ENCODE peak calls at places on chromosome 9, in eight cellular contexts. S is fibroblast of lung, R is NT2/D1, A is PC-3, K is IMR-90, B is GM23248, T is adipocyte, F is SK-N-MC. H is an unnamed sample.

GRCh38 chr9:128494108-128494742 is 10.3 kb upstream of the GLE1 start:
- DNase-seq in A (no peak), R (no peak), B (no peak), K (no peak), T (no peak), F (no peak), S (no peak), H (no peak)

GRCh38 chr9:96073531-96074284 is 198.2 kb downstream of the ERCC6L2 start:
- DNase-seq in T (no peak), S (no peak), A (peak; percentile 49), B (no peak), R (no peak), F (no peak), K (no peak), H (no peak)

GRCh38 chr9:93909242-93909616 is 45.9 kb downstream of the BARX1 start:
- DNase-seq in F (no peak), K (no peak), A (no peak), B (no peak), R (no peak), T (no peak), S (no peak), H (no peak)

GRCh38 chr9:128231638-128232568 is 28.7 kb downstream of the DNM1 start:
- DNase-seq in S (no peak), R (no peak), T (no peak), F (no peak), B (peak; percentile 73), A (no peak), K (no peak), H (no peak)

GRCh38 chr9:89759563-89759962 is 154.8 kb downstream of the GADD45G start:
- DNase-seq in T (no peak), B (no peak), A (peak; percentile 14), R (no peak), K (no peak), S (no peak), F (no peak), H (no peak)

GRCh38 chr9:131872006-131872405 is 132.1 kb upstream of the RAPGEF1 start:
- DNase-seq in T (no peak), F (no peak), A (no peak), S (no peak), B (no peak), R (no peak), K (no peak), H (no peak)

GRCh38 chr9:33818832-33819500 is 2.0 kb downstream of the UBE2R2 start:
- DNase-seq in T (peak; percentile 60), B (peak; percentile 84), A (peak; percentile 34), K (peak; percentile 61), R (no peak), S (peak; percentile 63), F (no peak), H (no peak)

GRCh38 chr9:109401169-109401989 is 80.5 kb upstream of the EPB41L4B start:
- DNase-seq in B (peak; percentile 74), R (peak; percentile 77), S (peak; percentile 37), F (no peak), T (peak; percentile 72), A (peak; percentile 80), K (peak; percentile 35), H (peak; percentile 55)

GRCh38 chr9:93320591-93321219 is 130.8 kb upstream of the FAM120A start:
- DNase-seq in A (no peak), T (no peak), S (no peak), F (no peak), K (no peak), R (no peak), B (no peak), H (no peak)

GRCh38 chr9:94807556-94807955 is 81.1 kb downstream of the AOPEP start:
- DNase-seq in T (no peak), S (no peak), A (no peak), F (peak; percentile 16), K (peak; percentile 29), B (no peak), R (no peak), H (no peak)

GRCh38 chr9:136700309-136700708 is 12.1 kb upstream of the DIPK1B start:
- DNase-seq in K (peak; percentile 44), S (peak; percentile 34), R (no peak), T (peak; percentile 53), F (no peak), B (peak; percentile 60), A (peak; percentile 39), H (no peak)

GRCh38 chr9:129319076-129319937 is 141.2 kb upstream of the IER5L start:
- DNase-seq in K (no peak), F (no peak), S (no peak), B (no peak), R (no peak), T (no peak), A (no peak), H (no peak)

GRCh38 chr9:116008278-116008677 is 145.3 kb upstream of the PAPPA start:
- DNase-seq in K (peak; percentile 52), A (peak; percentile 78), S (peak; percentile 71), F (no peak), T (no peak), B (no peak), R (no peak), H (no peak)

GRCh38 chr9:133955821-133956411 is 36.2 kb downstream of the VAV2 start:
- DNase-seq in T (peak; percentile 75), A (no peak), S (peak; percentile 48), R (peak; percentile 25), K (peak; percentile 47), F (no peak), B (peak; percentile 47), H (no peak)

GRCh38 chr9:28378236-28378635 is 805.0 kb upstream of the C9orf72 start:
- DNase-seq in T (no peak), A (no peak), K (no peak), F (peak; percentile 98), S (no peak), B (no peak), R (no peak), H (no peak)

GRCh38 chr9:90053027-90053426 is 448.2 kb downstream of the GADD45G start:
- DNase-seq in B (no peak), K (no peak), F (no peak), A (peak; percentile 9), S (no peak), T (no peak), R (peak; percentile 57), H (peak; percentile 12)

GRCh38 chr9:74498616-74499095 is 1.5 kb downstream of the RORB start:
- DNase-seq in B (peak; percentile 23), F (no peak), A (no peak), T (peak; percentile 1), K (no peak), S (peak; percentile 19), R (no peak), H (peak; percentile 50)
- H3K9ac ChIP-seq in B (no peak overlapping the region), F (no peak overlapping the region), A (no peak overlapping the region), T (peak overlapping the region; percentile 68), K (no peak overlapping the region), S (no peak overlapping the region), R (peak overlapping the region; percentile 77), H (peak overlapping the region; percentile 87)

DNA sequence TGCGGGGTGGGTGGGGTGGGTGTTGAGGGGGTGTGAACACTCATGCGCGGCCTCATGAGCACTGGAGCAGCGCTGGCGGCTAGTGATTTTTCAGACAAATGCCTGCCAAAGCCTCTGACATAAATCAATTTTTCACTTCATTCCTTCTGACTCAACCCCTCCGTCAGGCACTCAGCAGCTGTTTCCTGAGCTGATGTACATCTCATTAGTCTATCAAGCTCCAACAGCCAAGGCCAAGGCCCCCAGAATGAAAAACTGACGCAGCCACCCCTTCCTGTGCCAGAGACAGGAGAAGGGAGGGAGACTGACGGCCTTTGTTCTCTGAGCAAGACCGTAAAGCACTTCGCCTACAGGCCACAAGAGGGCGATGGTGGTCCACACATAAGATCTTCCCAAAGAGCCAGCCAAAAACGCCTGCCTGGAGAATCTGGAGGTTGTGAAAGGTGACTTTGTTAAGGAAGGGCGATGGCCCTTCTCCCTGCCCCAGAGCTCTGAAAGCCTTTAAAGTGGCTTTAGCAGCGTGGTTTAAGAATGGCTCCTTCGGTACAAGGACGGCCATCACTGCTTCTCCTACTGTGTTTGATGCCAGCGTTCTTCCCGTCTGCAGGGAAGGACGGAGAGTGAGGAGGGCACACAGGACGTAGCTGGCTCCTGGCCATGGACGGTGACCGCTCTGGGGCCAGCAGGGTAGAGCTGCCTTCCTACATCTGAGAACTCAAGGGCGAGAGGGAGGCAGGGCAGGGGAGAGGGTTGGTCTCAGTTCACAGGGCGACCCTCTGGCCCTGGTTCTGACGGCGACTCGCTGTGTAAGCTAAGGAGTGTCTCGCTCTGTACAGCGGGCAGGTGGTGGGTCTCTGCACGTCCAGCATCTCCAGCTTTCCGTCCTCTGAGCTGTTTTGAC is 37.1 kb downstream of the ALG2 start:
- DNase-seq in K (peak; percentile 93), S (peak; percentile 90), R (peak; percentile 94), T (peak; percentile 94), F (peak; percentile 63), B (peak; percentile 90), A (peak; percentile 85), H (peak; percentile 77)
- H3K9ac ChIP-seq in K (peak overlapping the region; percentile 7), S (no peak overlapping the region), R (no peak overlapping the region), T (peak overlapping the region; percentile 27), F (no peak overlapping the region), B (no peak overlapping the region), A (no peak overlapping the region), H (no peak overlapping the region)

DNA sequence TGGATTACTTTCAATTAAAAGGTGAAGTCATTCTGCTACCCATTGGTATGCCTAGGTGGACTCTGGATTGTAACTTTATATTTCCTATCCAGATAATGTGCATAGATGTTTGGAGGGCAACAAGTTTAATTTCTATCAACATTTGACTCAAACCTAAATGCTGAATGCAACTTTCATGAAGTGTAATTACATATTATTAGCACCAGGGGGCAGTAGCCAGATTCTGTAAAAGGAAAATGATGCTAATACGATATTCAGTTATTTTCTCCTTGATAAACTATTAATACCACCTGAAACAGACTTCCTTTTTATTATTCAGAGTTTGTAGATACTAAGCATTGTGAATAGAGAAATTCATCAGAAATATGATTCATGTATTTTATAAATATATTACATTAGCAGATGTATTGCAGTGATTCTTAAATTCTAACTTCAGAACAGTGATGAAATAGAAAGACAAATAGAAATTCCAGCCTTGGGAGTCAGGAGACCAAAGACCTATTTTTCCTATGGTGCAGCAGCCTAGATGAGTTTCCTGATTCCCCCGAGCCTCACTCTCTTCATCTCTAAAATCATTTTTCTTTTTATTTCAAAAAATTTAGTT is 148.1 kb downstream of the CAAP1 start:
- DNase-seq in F (peak; percentile 22), T (peak; percentile 71), R (no peak), S (peak; percentile 15), K (peak; percentile 38), A (peak; percentile 38), B (peak; percentile 41), H (no peak)
- H3K9ac ChIP-seq in F (no peak overlapping the region), T (no peak overlapping the region), R (no peak overlapping the region), S (no peak overlapping the region), K (no peak overlapping the region), A (no peak overlapping the region), B (no peak overlapping the region), H (no peak overlapping the region)

DNA sequence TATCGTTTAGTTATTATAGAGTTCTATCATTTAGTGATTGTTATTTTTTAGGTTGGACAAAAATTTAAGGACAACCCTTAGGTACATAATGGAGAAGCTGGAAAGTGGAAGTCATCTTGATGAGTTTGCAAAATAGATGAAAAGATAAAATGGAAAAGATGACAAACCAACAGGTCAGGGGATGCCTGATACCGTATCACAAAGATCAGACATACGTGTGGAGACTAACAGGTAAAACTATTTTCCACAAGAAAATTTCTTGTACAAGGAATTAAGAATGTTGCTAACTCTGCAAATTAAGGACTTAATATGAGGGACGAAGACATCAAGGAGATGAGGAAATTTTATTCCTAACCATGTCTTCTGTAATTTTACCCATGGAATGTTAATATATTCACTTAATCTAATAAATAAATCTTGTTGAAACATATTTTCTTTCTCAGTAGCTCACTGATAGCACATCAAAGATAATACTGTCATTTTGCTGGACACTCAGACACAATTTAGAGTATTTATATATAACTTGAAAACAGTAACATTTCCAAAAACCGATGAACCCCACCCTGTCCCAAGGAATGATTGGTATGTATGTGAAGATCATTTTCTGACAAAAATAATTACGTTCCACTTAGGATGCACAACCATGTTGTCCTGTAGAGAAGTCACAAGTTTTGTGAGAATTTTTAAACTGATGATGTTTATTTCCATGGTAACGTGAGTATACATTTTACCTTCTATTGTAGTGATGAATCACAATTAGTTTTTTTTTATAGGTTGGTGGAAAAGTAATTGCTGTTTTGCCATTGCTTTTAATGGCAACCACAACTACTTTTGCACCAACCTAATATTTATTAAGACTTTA is 2.6 kb downstream of the LURAP1L start:
- DNase-seq in S (no peak), B (peak; percentile 57), F (no peak), K (no peak), R (no peak), A (peak; percentile 16), T (no peak), H (no peak)
- H3K9ac ChIP-seq in S (peak overlapping the region; percentile 88), B (peak overlapping the region; percentile 86), F (no peak overlapping the region), K (peak overlapping the region; percentile 31), R (no peak overlapping the region), A (peak overlapping the region; percentile 98), T (peak overlapping the region; percentile 98), H (no peak overlapping the region)